ENCODE peak calls at places on chromosomes 6 and 20, in five cellular contexts. A, V, I, Z and Q are unnamed samples.

GRCh38 chr6:57021086-57021720 is 25.3 kb upstream of the KIAA1586 start:
- DNase-seq in I (peak), A (no peak), Z (no peak), V (peak), Q (no peak)

GRCh38 chr6:13914346-13914745 is 10.4 kb upstream of the RNF182 start:
- DNase-seq in V (no peak), A (no peak), I (no peak), Z (no peak), Q (no peak)

GRCh38 chr20:53579581-53580375 is 13.9 kb downstream of the ZNF217 start:
- DNase-seq in V (peak), Z (no peak), I (peak), A (no peak), Q (no peak)

GRCh38 chr6:167699141-167700036 is 127.3 kb upstream of the AFDN start:
- DNase-seq in A (peak), I (no peak), V (peak), Z (no peak), Q (peak)

GRCh38 chr6:146914563-146915483 is 289.4 kb upstream of the STXBP5 start:
- DNase-seq in V (peak), Z (no peak), A (no peak), I (no peak), Q (no peak)

GRCh38 chr6:24188571-24188970 is 62.6 kb downstream of the NRSN1 start:
- DNase-seq in A (no peak), Z (no peak), V (no peak), I (no peak), Q (no peak)

GRCh38 chr6:114053791-114054190 is 82.8 kb upstream of the HDAC2 start:
- DNase-seq in I (no peak), Z (no peak), V (no peak), A (no peak), Q (no peak)

GRCh38 chr6:168060521-168060931 is 18.5 kb downstream of the FRMD1 start:
- DNase-seq in V (peak), Z (no peak), I (peak), A (peak), Q (no peak)

GRCh38 chr20:356745-357144 is 9.8 kb downstream of the NRSN2 start:
- DNase-seq in A (no peak), I (no peak), Z (no peak), V (no peak), Q (no peak)

GRCh38 chr6:112357801-112358200 is 10.7 kb downstream of the RFPL4B start:
- DNase-seq in I (no peak), V (peak), A (no peak), Z (no peak), Q (no peak)

GRCh38 chr6:157682856-157683481 is 140.1 kb upstream of the SNX9 start:
- DNase-seq in A (no peak), I (peak), Z (no peak), V (peak), Q (no peak)

GRCh38 chr20:10596726-10597125 is 77.1 kb downstream of the JAG1 start:
- DNase-seq in I (peak), A (no peak), Z (no peak), V (peak), Q (no peak)

GRCh38 chr6:56902551-56903464 is 52.1 kb upstream of the BEND6 start:
- DNase-seq in I (peak), A (no peak), Z (no peak), V (peak), Q (no peak)

GRCh38 chr6:106997392-106998257 is 23.1 kb upstream of the CD24 start:
- DNase-seq in A (no peak), I (peak), V (peak), Z (no peak), Q (no peak)

GRCh38 chr20:20568604-20569205 is 143.7 kb downstream of the RALGAPA2 start:
- DNase-seq in A (no peak), V (peak), I (peak), Z (no peak), Q (no peak)

GRCh38 chr6:36840471-36841461 is 1.5 kb upstream of the CPNE5 start:
- DNase-seq in Z (no peak), V (no peak), I (peak), A (no peak), Q (no peak)

GRCh38 chr6:11166948-11167347 is 55.4 kb upstream of the ERVFRD-1 start:
- DNase-seq in V (no peak), A (no peak), Z (no peak), I (no peak), Q (no peak)

GRCh38 chr6:4920914-4921410 is 82.9 kb downstream of the RPP40 start:
- DNase-seq in Z (no peak), A (no peak), I (no peak), V (no peak), Q (no peak)

GRCh38 chr20:10505320-10506226 is 70.5 kb downstream of the SLX4IP start:
- DNase-seq in I (no peak), V (peak), Z (no peak), A (no peak), Q (no peak)

GRCh38 chr20:298755-299391 is 1.5 kb downstream of the ZCCHC3 start:
- DNase-seq in A (no peak), V (no peak), Z (no peak), I (no peak), Q (no peak)

GRCh38 chr6:135162678-135163439 is 18.2 kb upstream of the MYB start:
- DNase-seq in V (peak), I (peak), A (peak), Z (no peak), Q (no peak)

GRCh38 chr6:142014515-142014914 is 118.2 kb upstream of the GJE1 start:
- DNase-seq in A (no peak), I (no peak), V (peak), Z (no peak), Q (no peak)

GRCh38 chr6:6420097-6420496 is 99.6 kb upstream of the F13A1 start:
- DNase-seq in Z (no peak), I (no peak), V (no peak), A (no peak), Q (no peak)

GRCh38 chr6:16105874-16106273 is 23.0 kb upstream of the MYLIP start:
- DNase-seq in I (no peak), A (no peak), Z (no peak), V (peak), Q (no peak)

GRCh38 chr6:18045507-18045906 is 58.1 kb upstream of the KIF13A start:
- DNase-seq in Z (no peak), V (no peak), I (no peak), A (no peak), Q (no peak)